ENCODE peak calls at places on chromosomes 13 and 19, in seven cellular contexts. P, B, J, Z, N, E and V are unnamed samples. For H3K9me3, the result is how much of the 10 kb centered on the place peaks cover.

GRCh38 chr19:50500060-50500752 is 10.8 kb downstream of the JOSD2 start:
- DNase-seq in J (peak), Z (no peak), B (no peak), E (no peak), P (peak), N (peak), V (no peak)

GRCh38 chr19:6091771-6092291 is 18.5 kb downstream of the RFX2 start:
- DNase-seq in J (peak), E (no peak), B (no peak), Z (no peak), P (no peak), N (no peak), V (no peak)

GRCh38 chr13:76696370-76696769 is 189.8 kb downstream of the KCTD12 start:
- DNase-seq in P (no peak), J (peak), B (peak), E (no peak), N (no peak), Z (no peak), V (no peak)

GRCh38 chr19:3907626-3908265 is 25.1 kb upstream of the NMRK2 start:
- DNase-seq in P (no peak), N (no peak), E (no peak), J (no peak), B (peak), Z (no peak), V (no peak)

GRCh38 chr19:799076-799881 is 2.0 kb downstream of the PTBP1 start:
- DNase-seq in B (peak), N (peak), Z (no peak), E (peak), J (no peak), P (no peak), V (no peak)

GRCh38 chr13:43087960-43088580 is 64.7 kb downstream of the DNAJC15 start:
- DNase-seq in J (no peak), P (no peak), Z (no peak), E (peak), N (no peak), B (peak), V (no peak)

GRCh38 chr19:46610851-46611770 is 10.0 kb downstream of the CALM3 start:
- DNase-seq in J (no peak), P (no peak), Z (no peak), E (no peak), N (no peak), B (peak), V (peak)

GRCh38 chr13:108427355-108427754 is 157.8 kb downstream of the TNFSF13B start:
- DNase-seq in Z (no peak), J (no peak), B (peak), E (peak), N (no peak), P (no peak), V (no peak)

GRCh38 chr19:48874309-48875135 is 2.3 kb downstream of the PPP1R15A start:
- DNase-seq in B (peak), E (peak), Z (no peak), J (no peak), P (no peak), N (peak), V (peak)

GRCh38 chr19:37078717-37079032 is 442 bp downstream of the ZNF420 start:
- DNase-seq in N (no peak), Z (no peak), J (no peak), B (no peak), E (no peak), P (no peak), V (no peak)

GRCh38 chr19:30131246-30131645 is 189.2 kb downstream of the URI1 start:
- DNase-seq in E (no peak), Z (no peak), B (no peak), J (no peak), N (no peak), P (no peak), V (no peak)

GRCh38 chr13:36519432-36519831 is 87.1 kb downstream of the CCNA1 start:
- DNase-seq in P (no peak), N (no peak), B (no peak), Z (no peak), E (no peak), J (no peak), V (no peak)
- H3K27ac ChIP-seq in P (no peak), N (no peak), B (no peak), Z (no peak), E (no peak), J (no peak), V (no peak)

DNA sequence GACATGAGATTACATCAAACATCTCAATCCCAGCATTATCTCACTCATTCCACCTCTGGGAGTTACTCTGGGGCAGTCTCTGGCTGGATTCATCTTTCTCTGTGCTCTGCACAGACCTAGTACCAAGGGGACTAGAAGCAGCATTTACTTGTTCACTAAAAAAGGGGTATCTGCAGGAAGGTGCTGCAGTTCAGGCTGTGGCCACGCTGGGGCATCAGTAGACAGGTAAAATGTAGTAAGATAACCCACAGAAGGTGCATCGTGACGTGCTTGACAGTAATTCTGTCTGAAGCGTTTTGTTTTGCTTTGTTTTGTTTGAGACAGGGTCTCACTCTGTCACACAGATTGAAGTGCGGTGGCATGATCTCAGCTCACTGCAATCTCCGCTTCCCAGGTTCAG is 29.3 kb downstream of the ZNF564 start:
- DNase-seq in J (no peak), E (no peak), P (no peak), N (no peak), B (no peak), Z (no peak), V (no peak)
- H3K9me3 ChIP-seq in J (half or more), E (half or more), P (half or more), N (under half), B (under half), Z (under half), V (under half)

DNA sequence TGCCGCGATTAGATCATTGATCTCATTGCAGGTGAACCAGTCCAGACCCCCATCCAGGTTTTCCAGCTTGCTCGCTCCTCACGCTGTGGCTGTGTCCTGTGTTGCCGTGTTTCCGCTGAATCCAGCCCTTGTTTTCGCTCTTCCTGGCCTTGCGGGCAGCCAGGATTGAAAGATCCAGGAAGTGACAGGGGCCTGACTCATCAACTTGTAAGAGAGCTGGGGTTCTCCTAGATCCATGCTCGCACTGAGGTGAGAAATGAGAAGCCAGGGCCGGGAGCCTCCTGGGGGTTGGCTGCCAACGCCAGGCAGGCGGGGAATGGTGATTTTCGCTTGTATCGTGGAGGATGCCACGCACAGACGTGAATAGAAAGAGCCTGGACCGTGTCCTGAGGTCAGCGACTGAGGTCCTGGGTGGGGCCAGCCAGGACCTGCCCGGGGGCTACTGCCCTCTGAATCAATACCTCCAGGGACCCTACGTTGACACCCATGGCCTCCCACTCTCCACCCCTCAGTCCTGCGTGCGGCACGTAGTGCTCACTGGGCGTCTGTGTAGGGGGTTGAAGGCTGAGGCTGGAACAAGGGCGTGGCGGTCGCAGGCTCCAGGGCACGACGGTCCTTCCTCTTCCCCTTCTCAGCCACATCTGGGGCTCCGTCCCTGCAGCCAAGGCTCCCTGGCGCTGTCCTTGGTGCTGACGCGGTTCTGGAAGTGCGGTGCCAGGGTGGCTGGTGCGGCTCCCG is 7.3 kb upstream of the PTPRH start:
- DNase-seq in B (peak), J (peak), N (peak), Z (peak), P (peak), E (peak), V (peak)
- H3K27ac ChIP-seq in B (peak), J (peak), N (no peak), Z (no peak), P (peak), E (peak), V (no peak)

DNA sequence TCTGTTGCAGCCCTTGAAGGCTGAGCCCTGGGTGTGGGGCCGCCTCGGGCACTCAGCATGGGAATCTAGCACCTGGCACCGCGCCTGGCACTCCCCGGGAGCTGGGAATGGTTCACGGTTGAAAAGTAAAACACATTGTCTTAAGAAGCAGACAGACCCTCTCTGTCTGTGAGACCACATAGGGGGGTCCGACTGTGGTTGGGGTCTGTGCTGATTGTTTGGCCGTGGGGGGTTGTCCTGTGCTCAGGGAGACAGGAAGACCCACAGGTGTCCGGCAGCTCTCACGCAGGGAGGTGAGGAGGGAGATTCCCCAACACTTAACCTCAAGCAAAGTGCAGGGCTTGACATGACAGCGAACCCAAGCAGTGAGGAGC is 64.8 kb downstream of the SOX1 start:
- DNase-seq in N (no peak), Z (peak), B (peak), P (peak), J (no peak), E (no peak), V (no peak)
- H3K9me3 ChIP-seq in N (under half), Z (under half), B (under half), P (under half), J (under half), E (under half), V (under half)

GRCh38 chr19:18501832-18502231 is 20.0 kb downstream of the ELL start:
- DNase-seq in E (no peak), P (peak), J (no peak), N (no peak), Z (no peak), B (peak), V (no peak)
- H3K27ac ChIP-seq in E (no peak), P (peak), J (no peak), N (no peak), Z (no peak), B (no peak), V (peak)

GRCh38 chr19:31174948-31175347 is 174.3 kb downstream of the TSHZ3 start:
- DNase-seq in P (no peak), N (peak), E (no peak), B (no peak), Z (no peak), J (no peak), V (no peak)
- H3K9me3 ChIP-seq in P (under half), N (under half), E (under half), B (under half), Z (under half), J (under half), V (under half)